ENCODE peak calls at places on chromosome 10, in six cellular contexts. One of them, this sample, is unnamed.

GRCh38 chr10:634256-634655 is 55.2 kb downstream of the DIP2C start:
- DNase-seq in transverse colon: no peak
- DNase-seq in endodermal cell: no peak
- DNase-seq in GM23248: no peak
- DNase-seq in heart left ventricle: no peak
- DNase-seq in A549: no peak
- DNase-seq in this sample: no peak

GRCh38 chr10:109156396-109156795 is 766.9 kb downstream of the XPNPEP1 start:
- DNase-seq in transverse colon: no peak
- DNase-seq in endodermal cell: no peak
- DNase-seq in GM23248: no peak
- DNase-seq in heart left ventricle: no peak
- DNase-seq in A549: no peak
- DNase-seq in this sample: no peak

GRCh38 chr10:97514344-97514743 is 15.6 kb downstream of the UBTD1 start:
- DNase-seq in transverse colon: no peak
- DNase-seq in endodermal cell: no peak
- DNase-seq in GM23248: no peak
- DNase-seq in heart left ventricle: no peak
- DNase-seq in A549: no peak
- DNase-seq in this sample: peak

GRCh38 chr10:58651040-58651439 is 138.4 kb downstream of the BICC1 start:
- DNase-seq in transverse colon: no peak
- DNase-seq in endodermal cell: no peak
- DNase-seq in GM23248: peak
- DNase-seq in heart left ventricle: peak
- DNase-seq in A549: no peak
- DNase-seq in this sample: peak

GRCh38 chr10:323651-324293 is 188.5 kb downstream of the ZMYND11 start:
- DNase-seq in transverse colon: peak
- DNase-seq in endodermal cell: no peak
- DNase-seq in GM23248: peak
- DNase-seq in heart left ventricle: peak
- DNase-seq in A549: peak
- DNase-seq in this sample: peak

GRCh38 chr10:89515031-89515841 is 20.2 kb downstream of the SLC16A12 start:
- DNase-seq in transverse colon: no peak
- DNase-seq in endodermal cell: no peak
- DNase-seq in GM23248: peak
- DNase-seq in heart left ventricle: peak
- DNase-seq in A549: no peak
- DNase-seq in this sample: peak

GRCh38 chr10:62166331-62167154 is 102.1 kb downstream of the RTKN2 start:
- DNase-seq in transverse colon: peak
- DNase-seq in endodermal cell: no peak
- DNase-seq in GM23248: peak
- DNase-seq in heart left ventricle: no peak
- DNase-seq in A549: no peak
- DNase-seq in this sample: no peak

GRCh38 chr10:132337019-132337418 is 5.0 kb downstream of the LRRC27 start:
- DNase-seq in transverse colon: no peak
- DNase-seq in endodermal cell: no peak
- DNase-seq in GM23248: peak
- DNase-seq in heart left ventricle: no peak
- DNase-seq in A549: no peak
- DNase-seq in this sample: no peak

GRCh38 chr10:130022501-130023299 is 58.6 kb upstream of the EBF3 start:
- DNase-seq in transverse colon: no peak
- DNase-seq in endodermal cell: no peak
- DNase-seq in GM23248: peak
- DNase-seq in heart left ventricle: no peak
- DNase-seq in A549: no peak
- DNase-seq in this sample: no peak

GRCh38 chr10:88113232-88113631 is 249.8 kb downstream of the PTEN start:
- DNase-seq in transverse colon: no peak
- DNase-seq in endodermal cell: no peak
- DNase-seq in GM23248: no peak
- DNase-seq in heart left ventricle: no peak
- DNase-seq in A549: no peak
- DNase-seq in this sample: peak

GRCh38 chr10:88989824-88990527 is 622 bp upstream of the FAS start:
- DNase-seq in transverse colon: no peak
- DNase-seq in endodermal cell: no peak
- DNase-seq in GM23248: peak
- DNase-seq in heart left ventricle: no peak
- DNase-seq in A549: no peak
- DNase-seq in this sample: no peak

GRCh38 chr10:95295031-95295755 is 4.4 kb upstream of the PDLIM1 start:
- DNase-seq in transverse colon: peak
- DNase-seq in endodermal cell: peak
- DNase-seq in GM23248: peak
- DNase-seq in heart left ventricle: no peak
- DNase-seq in A549: no peak
- DNase-seq in this sample: no peak

GRCh38 chr10:105973252-105973877 is 1191.1 kb downstream of the SORCS1 start:
- DNase-seq in transverse colon: no peak
- DNase-seq in endodermal cell: peak
- DNase-seq in GM23248: no peak
- DNase-seq in heart left ventricle: no peak
- DNase-seq in A549: no peak
- DNase-seq in this sample: no peak

GRCh38 chr10:114184276-114184675 is 5.1 kb downstream of the TDRD1 start:
- DNase-seq in transverse colon: no peak
- DNase-seq in endodermal cell: no peak
- DNase-seq in GM23248: no peak
- DNase-seq in heart left ventricle: no peak
- DNase-seq in A549: no peak
- DNase-seq in this sample: no peak

GRCh38 chr10:3784510-3785250 is at the start of gene KLF6:
- DNase-seq in transverse colon: peak
- DNase-seq in endodermal cell: no peak
- DNase-seq in GM23248: peak
- DNase-seq in heart left ventricle: peak
- DNase-seq in A549: no peak
- DNase-seq in this sample: peak

GRCh38 chr10:3401491-3401938 is 228.9 kb upstream of the PITRM1 start:
- DNase-seq in transverse colon: no peak
- DNase-seq in endodermal cell: no peak
- DNase-seq in GM23248: peak
- DNase-seq in heart left ventricle: no peak
- DNase-seq in A549: no peak
- DNase-seq in this sample: no peak

GRCh38 chr10:90414926-90415325 is 442.9 kb downstream of the HTR7 start:
- DNase-seq in transverse colon: no peak
- DNase-seq in endodermal cell: no peak
- DNase-seq in GM23248: no peak
- DNase-seq in heart left ventricle: no peak
- DNase-seq in A549: no peak
- DNase-seq in this sample: no peak

GRCh38 chr10:96257944-96258343 is 13.4 kb downstream of the BLNK start:
- DNase-seq in transverse colon: no peak
- DNase-seq in endodermal cell: no peak
- DNase-seq in GM23248: no peak
- DNase-seq in heart left ventricle: peak
- DNase-seq in A549: no peak
- DNase-seq in this sample: peak

GRCh38 chr10:31317652-31318381 is 1.2 kb upstream of the ZEB1 start:
- DNase-seq in transverse colon: peak
- DNase-seq in endodermal cell: no peak
- DNase-seq in GM23248: no peak
- DNase-seq in heart left ventricle: no peak
- DNase-seq in A549: no peak
- DNase-seq in this sample: no peak

GRCh38 chr10:87829986-87830732 is 12.1 kb upstream of the ATAD1 start:
- DNase-seq in transverse colon: no peak
- DNase-seq in endodermal cell: no peak
- DNase-seq in GM23248: peak
- DNase-seq in heart left ventricle: no peak
- DNase-seq in A549: no peak
- DNase-seq in this sample: no peak

GRCh38 chr10:6999232-6999925 is 411.5 kb downstream of the SFMBT2 start:
- DNase-seq in transverse colon: no peak
- DNase-seq in endodermal cell: no peak
- DNase-seq in GM23248: no peak
- DNase-seq in heart left ventricle: no peak
- DNase-seq in A549: no peak
- DNase-seq in this sample: no peak

GRCh38 chr10:72328045-72328828 is 26.5 kb downstream of the DNAJB12 start:
- DNase-seq in transverse colon: peak
- DNase-seq in endodermal cell: peak
- DNase-seq in GM23248: peak
- DNase-seq in heart left ventricle: peak
- DNase-seq in A549: peak
- DNase-seq in this sample: peak
- H3K4me3 ChIP-seq in transverse colon: no peak
- H3K4me3 ChIP-seq in endodermal cell: no peak
- H3K4me3 ChIP-seq in GM23248: no peak
- H3K4me3 ChIP-seq in heart left ventricle: no peak
- H3K4me3 ChIP-seq in A549: no peak
- H3K4me3 ChIP-seq in this sample: no peak

GRCh38 chr10:103470755-103471653 is 8.0 kb downstream of the CALHM3 start:
- DNase-seq in transverse colon: peak
- DNase-seq in endodermal cell: peak
- DNase-seq in GM23248: no peak
- DNase-seq in heart left ventricle: no peak
- DNase-seq in A549: no peak
- DNase-seq in this sample: peak
- H3K4me3 ChIP-seq in transverse colon: no peak
- H3K4me3 ChIP-seq in endodermal cell: no peak
- H3K4me3 ChIP-seq in GM23248: no peak
- H3K4me3 ChIP-seq in heart left ventricle: no peak
- H3K4me3 ChIP-seq in A549: no peak
- H3K4me3 ChIP-seq in this sample: no peak

GRCh38 chr10:74854610-74855009 is 28.2 kb downstream of the KAT6B start:
- DNase-seq in transverse colon: no peak
- DNase-seq in endodermal cell: no peak
- DNase-seq in GM23248: no peak
- DNase-seq in heart left ventricle: no peak
- DNase-seq in A549: no peak
- DNase-seq in this sample: no peak

GRCh38 chr10:74857586-74857985 is 31.2 kb downstream of the KAT6B start:
- DNase-seq in transverse colon: no peak
- DNase-seq in endodermal cell: no peak
- DNase-seq in GM23248: no peak
- DNase-seq in heart left ventricle: no peak
- DNase-seq in A549: no peak
- DNase-seq in this sample: no peak

GRCh38 chr10:74855439-74855838 is 29.0 kb downstream of the KAT6B start:
- DNase-seq in transverse colon: no peak
- DNase-seq in endodermal cell: no peak
- DNase-seq in GM23248: no peak
- DNase-seq in heart left ventricle: no peak
- DNase-seq in A549: no peak
- DNase-seq in this sample: no peak

GRCh38 chr10:74856940-74857339 is 30.5 kb downstream of the KAT6B start:
- DNase-seq in transverse colon: no peak
- DNase-seq in endodermal cell: no peak
- DNase-seq in GM23248: no peak
- DNase-seq in heart left ventricle: no peak
- DNase-seq in A549: no peak
- DNase-seq in this sample: no peak

DNA sequence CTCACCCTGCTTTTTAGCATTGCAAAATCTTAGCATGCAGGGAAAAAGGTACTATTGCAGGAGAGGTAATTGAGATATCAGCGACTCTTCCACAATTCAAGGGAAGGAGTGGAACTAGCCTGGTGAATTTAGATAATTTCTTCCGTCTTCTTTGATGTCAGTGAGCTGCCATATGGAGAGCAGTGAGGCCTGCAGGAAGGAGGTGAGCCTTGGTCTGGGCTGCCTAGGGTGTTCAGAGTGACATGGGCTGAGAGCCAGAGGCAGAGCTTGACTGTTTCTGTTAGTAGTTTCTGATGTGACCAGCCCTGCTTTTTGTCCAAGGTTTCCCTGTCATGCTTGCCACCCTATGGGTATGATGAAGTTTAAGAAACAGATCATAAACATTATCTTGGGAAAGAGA is 28.6 kb downstream of the KAT6B start:
- DNase-seq in transverse colon: peak
- DNase-seq in endodermal cell: peak
- DNase-seq in GM23248: peak
- DNase-seq in heart left ventricle: peak
- DNase-seq in A549: no peak
- DNase-seq in this sample: peak
- H3K4me3 ChIP-seq in transverse colon: no peak
- H3K4me3 ChIP-seq in endodermal cell: no peak
- H3K4me3 ChIP-seq in GM23248: no peak
- H3K4me3 ChIP-seq in heart left ventricle: no peak
- H3K4me3 ChIP-seq in A549: no peak
- H3K4me3 ChIP-seq in this sample: no peak

DNA sequence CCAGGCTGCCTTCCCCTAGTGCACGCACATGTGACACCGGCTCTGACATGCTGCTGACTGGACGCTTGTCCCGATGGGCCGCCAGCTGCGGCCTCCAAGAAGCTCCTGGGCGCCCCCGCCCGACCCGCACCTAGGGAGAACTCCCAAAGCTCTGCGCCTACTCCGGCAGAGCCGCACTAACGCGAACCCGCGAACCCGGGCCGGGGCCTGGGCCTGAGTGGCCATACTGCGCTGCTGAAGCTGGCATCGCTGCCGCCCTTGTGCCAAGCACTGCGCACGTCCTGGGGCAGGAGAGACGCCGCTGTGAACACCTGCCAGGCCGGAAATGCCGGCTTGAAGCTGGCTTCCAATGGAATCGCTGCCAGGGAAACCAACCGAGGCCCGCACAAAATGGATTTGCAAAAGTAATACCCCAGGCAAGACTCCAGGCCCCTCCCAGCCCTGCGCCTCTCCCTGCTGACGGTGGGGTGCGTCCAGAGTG is 85.1 kb downstream of the WASHC2A start:
- DNase-seq in transverse colon: no peak
- DNase-seq in endodermal cell: peak
- DNase-seq in GM23248: peak
- DNase-seq in heart left ventricle: peak
- DNase-seq in A549: no peak
- DNase-seq in this sample: no peak
- H3K4me3 ChIP-seq in transverse colon: no peak
- H3K4me3 ChIP-seq in endodermal cell: no peak
- H3K4me3 ChIP-seq in GM23248: peak
- H3K4me3 ChIP-seq in heart left ventricle: no peak
- H3K4me3 ChIP-seq in A549: peak
- H3K4me3 ChIP-seq in this sample: peak

This sample was measured in heart right ventricle.